ENCODE peak calls at places on chromosomes 11 and 22, in four cellular contexts. K, P, E and S are unnamed samples. For H3K4me1 and H3K27me3, the result is how much of the 10 kb centered on the place peaks cover.

GRCh38 chr11:134519390-134519750 is 107.3 kb upstream of the B3GAT1 start:
- DNase-seq in K (no peak), P (no peak), E (no peak), S (no peak)

GRCh38 chr11:45388472-45388871 is 102.3 kb upstream of the SYT13 start:
- DNase-seq in K (no peak), P (no peak), E (no peak), S (no peak)

GRCh38 chr11:2930705-2931415 is 1.6 kb upstream of the PHLDA2 start:
- DNase-seq in K (peak), P (no peak), E (peak), S (no peak)

GRCh38 chr11:46489668-46490560 is 98.3 kb upstream of the CHRM4 start:
- DNase-seq in K (no peak), P (no peak), E (no peak), S (no peak)

GRCh38 chr11:9470765-9471164 is 10.0 kb downstream of the ZNF143 start:
- DNase-seq in K (no peak), P (no peak), E (no peak), S (no peak)

GRCh38 chr11:129743029-129743846 is 72.4 kb upstream of the TMEM45B start:
- DNase-seq in K (no peak), P (no peak), E (no peak), S (peak)

GRCh38 chr22:25745341-25746011 is 3.5 kb downstream of the MYO18B start:
- DNase-seq in K (no peak), P (no peak), E (no peak), S (no peak)

GRCh38 chr22:46735747-46736608 is 2.1 kb downstream of the CERK start:
- DNase-seq in K (no peak), P (no peak), E (no peak), S (no peak)

GRCh38 chr11:82682003-82682751 is 51.5 kb downstream of the FAM181B start:
- DNase-seq in K (no peak), P (no peak), E (no peak), S (no peak)

GRCh38 chr11:24808173-24808572 is 311.3 kb downstream of the LUZP2 start:
- DNase-seq in K (no peak), P (no peak), E (no peak), S (no peak)

GRCh38 chr11:93738647-93739081 is 2.6 kb downstream of the TAF1D start:
- DNase-seq in K (no peak), P (no peak), E (no peak), S (no peak)

GRCh38 chr11:93734427-93735222 is 6.7 kb downstream of the TAF1D start:
- DNase-seq in K (no peak), P (no peak), E (no peak), S (no peak)

GRCh38 chr11:93735627-93736026 is 5.7 kb downstream of the TAF1D start:
- DNase-seq in K (no peak), P (no peak), E (no peak), S (no peak)

GRCh38 chr11:93737904-93738612 is 3.2 kb downstream of the TAF1D start:
- DNase-seq in K (no peak), P (no peak), E (no peak), S (no peak)

GRCh38 chr11:93736129-93736528 is 5.2 kb downstream of the TAF1D start:
- DNase-seq in K (no peak), P (no peak), E (no peak), S (no peak)
- H3K4me1 ChIP-seq in K (under half), P (under half), E (under half), S (under half)

GRCh38 chr11:19018901-19019300 is 41.6 kb downstream of the MRGPRX2 start:
- DNase-seq in K (no peak), P (no peak), E (no peak), S (no peak)
- H3K27me3 ChIP-seq in K (under half), P (under half), E (under half), S (under half)

GRCh38 chr22:41181349-41182241 is 23.5 kb upstream of the L3MBTL2 start:
- DNase-seq in K (no peak), P (no peak), E (peak), S (no peak)
- H3K27ac ChIP-seq in K (no peak), P (no peak), E (no peak), S (no peak)

DNA sequence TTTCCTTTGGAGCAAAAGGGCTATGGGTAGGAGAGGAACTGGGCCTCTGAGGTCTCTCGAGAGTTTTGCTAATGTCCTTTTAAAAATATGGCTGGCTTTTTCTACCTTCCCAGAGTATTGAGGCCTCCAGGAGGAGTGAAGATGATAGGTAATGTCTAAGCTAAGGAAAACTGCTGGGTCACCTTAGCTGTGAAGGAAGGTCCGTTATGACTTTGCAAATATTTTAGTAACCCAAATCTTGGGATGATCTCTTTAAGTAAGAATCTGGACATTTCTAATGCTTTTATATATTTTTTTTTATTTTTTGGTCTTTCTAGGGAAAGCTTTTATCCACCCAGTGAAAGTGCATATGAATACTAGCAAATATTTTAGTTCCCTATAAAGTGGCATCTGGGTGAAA is 60.9 kb upstream of the SYN3 start:
- DNase-seq in K (no peak), P (no peak), E (no peak), S (no peak)
- H3K4me1 ChIP-seq in K (under half), P (under half), E (under half), S (under half)

DNA sequence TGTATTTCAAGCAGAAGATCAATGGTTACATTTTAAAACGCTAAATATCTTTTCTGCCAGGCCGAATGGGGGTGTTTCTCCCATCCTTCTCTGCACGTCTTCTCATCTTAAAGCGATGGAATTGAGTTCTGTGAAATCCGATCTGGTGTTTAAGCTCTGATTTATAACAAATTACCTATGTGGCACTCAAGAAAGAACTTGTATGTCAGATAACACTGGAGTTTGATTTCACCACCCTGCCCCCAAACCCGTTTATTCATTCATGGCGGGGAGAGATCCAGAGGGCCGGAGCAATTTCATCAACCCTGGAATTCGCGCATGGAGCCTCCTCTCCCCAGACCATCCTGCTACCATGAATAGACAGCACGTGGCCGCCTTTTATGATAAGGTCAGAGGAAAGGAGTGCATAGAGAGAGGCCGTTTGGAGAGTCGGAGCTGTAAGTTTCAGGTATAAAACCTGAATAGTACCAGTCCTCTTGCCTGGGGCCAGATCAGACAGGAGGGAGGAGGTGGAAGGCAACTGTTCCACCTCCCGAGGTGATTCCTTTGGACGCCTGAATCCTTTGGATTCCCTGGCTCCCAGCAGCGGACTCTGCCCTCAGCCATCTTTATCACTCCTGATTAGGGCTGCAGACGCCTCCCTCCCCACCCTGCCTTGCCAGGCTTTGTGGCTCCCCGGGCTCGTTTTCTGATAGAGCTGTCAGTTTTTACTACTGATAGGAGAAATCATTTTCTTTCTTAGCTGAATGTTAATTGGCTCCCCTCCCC is 27.3 kb upstream of the NFAM1 start:
- DNase-seq in K (no peak), P (no peak), E (no peak), S (no peak)
- H3K27me3 ChIP-seq in K (under half), P (under half), E (half or more), S (under half)

DNA sequence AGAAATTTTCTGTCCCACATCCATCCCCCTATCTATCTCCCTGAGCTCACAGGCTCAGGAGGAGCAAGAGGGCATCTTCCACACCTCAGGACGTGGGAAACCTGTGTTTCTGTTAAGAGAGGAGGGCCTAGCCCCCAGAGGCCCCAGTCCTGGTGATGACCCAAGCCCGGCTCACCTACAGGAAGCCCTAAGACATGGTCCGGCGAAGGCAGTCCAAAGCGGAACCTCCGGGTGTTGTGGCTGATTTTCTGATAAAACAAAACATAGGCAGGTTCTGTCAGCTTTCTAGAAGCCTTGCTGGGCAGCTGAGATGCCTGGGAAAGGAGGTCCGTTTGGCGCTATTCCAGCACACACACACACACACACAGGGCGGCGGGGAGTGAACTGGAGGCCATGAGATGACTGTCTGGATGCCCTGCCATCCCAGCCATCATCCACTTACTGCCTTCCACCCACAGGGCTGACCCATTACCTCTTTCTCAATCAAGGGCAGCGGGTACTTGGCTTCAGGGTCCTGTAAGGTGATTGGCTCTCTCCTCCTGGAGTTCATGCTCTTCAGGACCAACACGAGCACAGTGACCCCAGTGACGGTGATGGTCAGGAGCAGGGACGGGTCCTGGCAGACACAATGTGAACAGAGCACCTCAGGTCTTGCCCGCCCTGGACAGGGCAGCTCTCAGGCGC is 882 bp downstream of the CYB5R2 start:
- DNase-seq in K (no peak), P (no peak), E (no peak), S (no peak)
- H3K27ac ChIP-seq in K (no peak), P (no peak), E (no peak), S (no peak)

DNA sequence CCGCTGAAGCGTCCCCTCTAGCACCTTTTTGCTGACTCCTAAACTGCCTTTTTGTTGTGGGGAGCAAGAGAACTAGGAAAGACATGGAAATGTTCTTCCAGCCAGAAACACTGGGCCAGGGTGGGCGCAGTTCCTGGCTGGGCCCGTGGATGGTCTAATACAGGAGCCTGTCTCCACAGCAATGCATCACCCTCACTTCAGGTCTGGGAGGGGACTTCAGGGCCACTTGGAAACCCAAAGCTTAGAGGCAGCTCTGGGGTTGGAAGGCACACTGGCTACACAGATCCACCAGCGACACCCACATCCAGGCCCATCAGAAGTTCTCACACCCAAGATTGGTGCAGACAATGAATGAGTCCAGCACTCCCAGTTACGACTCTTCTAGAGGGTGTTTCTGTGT is 120.3 kb downstream of the ETS1 start:
- DNase-seq in K (no peak), P (no peak), E (no peak), S (no peak)
- H3K4me1 ChIP-seq in K (under half), P (half or more), E (under half), S (under half)

DNA sequence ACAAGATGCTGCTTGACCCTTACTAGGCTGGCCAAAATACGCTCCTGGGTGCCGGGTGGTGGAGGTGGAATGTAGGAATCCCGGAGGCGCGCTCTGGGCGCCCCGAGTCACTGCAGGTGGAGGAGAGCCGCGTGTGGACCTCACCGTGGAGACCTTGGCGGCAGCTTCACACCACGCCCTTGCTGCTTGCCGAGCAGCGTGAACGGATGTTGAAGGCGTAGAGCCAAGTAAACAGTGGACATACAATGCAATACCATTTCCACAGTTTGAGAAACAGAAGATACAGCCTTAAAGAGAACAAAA is 1.3 kb downstream of the NCR3LG1 start:
- DNase-seq in K (peak), P (peak), E (no peak), S (peak)
- H3K27me3 ChIP-seq in K (under half), P (under half), E (under half), S (under half)

DNA sequence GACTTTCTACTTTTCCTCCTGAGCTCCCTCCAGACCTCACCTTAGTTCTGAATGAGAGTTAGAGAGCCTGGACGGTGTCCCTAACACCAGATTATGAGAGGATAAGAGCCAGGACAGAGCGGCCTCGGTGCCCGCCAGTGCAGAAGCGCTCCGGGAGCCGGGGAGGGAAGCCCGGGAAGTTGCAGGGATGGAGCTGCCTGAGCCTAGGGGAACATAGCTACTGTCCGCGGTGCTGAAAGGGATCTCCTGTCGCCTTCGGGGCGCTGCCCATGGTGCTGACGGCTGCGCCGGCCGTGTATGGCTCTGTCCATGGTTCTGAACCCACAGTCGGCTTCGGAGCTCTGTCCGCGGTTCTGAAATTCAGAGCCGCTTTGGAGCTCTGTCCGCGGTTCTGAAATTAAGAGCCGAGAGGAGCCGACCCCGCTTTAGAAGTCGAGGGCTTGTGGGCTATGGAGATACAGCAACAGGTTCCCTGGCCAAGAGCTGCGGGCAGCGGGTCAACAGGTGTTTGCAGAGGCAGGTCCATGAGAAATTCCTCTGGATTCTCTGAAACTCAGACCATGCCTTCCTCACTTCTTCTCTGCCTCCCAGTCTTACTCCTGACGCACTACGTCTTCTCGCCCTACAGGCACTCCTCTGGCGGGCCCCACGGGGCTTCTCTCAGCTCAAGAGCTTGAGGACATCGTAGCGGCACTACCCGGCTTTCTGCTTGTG is 814 bp downstream of the NPAS4 start:
- DNase-seq in K (peak), P (peak), E (peak), S (peak)
- H3K27ac ChIP-seq in K (no peak), P (no peak), E (no peak), S (no peak)